ENCODE peak calls at places on chromosomes 7 and 10, in six cellular contexts. V, Q, X, R, S and A are unnamed samples.

GRCh38 chr7:120733835-120734234 is 124.1 kb downstream of the TSPAN12 start:
- DNase-seq in V (no peak), R (no peak), S (no peak), X (no peak), Q (no peak), A (no peak)

GRCh38 chr7:98837632-98837972 is 32.2 kb downstream of the TMEM130 start:
- DNase-seq in S (no peak), X (no peak), V (no peak), Q (no peak), R (no peak), A (no peak)

GRCh38 chr10:106978746-106979145 is 185.8 kb downstream of the SORCS1 start:
- DNase-seq in R (no peak), X (no peak), S (no peak), Q (no peak), V (no peak), A (no peak)

GRCh38 chr7:15305002-15305600 is 256.7 kb downstream of the AGMO start:
- DNase-seq in Q (no peak), R (peak), X (peak), S (peak), V (no peak), A (peak)

GRCh38 chr10:31187182-31187581 is 131.8 kb upstream of the ZEB1 start:
- DNase-seq in S (no peak), Q (no peak), V (no peak), R (no peak), X (no peak), A (no peak)

GRCh38 chr10:70714961-70715360 is 42.7 kb downstream of the ADAMTS14 start:
- DNase-seq in X (no peak), R (no peak), S (no peak), V (no peak), Q (no peak), A (no peak)

GRCh38 chr7:66957595-66958290 is 36.7 kb downstream of the TMEM248 start:
- DNase-seq in Q (no peak), X (no peak), S (no peak), R (no peak), V (no peak), A (no peak)

GRCh38 chr10:92972066-92972870 is 88.3 kb upstream of the CYP26C1 start:
- DNase-seq in R (no peak), S (peak), V (no peak), X (no peak), Q (no peak), A (no peak)

GRCh38 chr10:32093650-32094049 is 37.4 kb upstream of the KIF5B start:
- DNase-seq in X (no peak), R (no peak), S (no peak), Q (no peak), V (no peak), A (no peak)

GRCh38 chr10:12351447-12351846 is 2.1 kb downstream of the CAMK1D start:
- DNase-seq in R (no peak), S (no peak), Q (no peak), V (no peak), X (no peak), A (no peak)

GRCh38 chr10:119007211-119007574 is 22.3 kb upstream of the NANOS1 start:
- DNase-seq in X (no peak), R (no peak), S (no peak), V (no peak), Q (no peak), A (no peak)

GRCh38 chr10:30027057-30028005 is 32.1 kb downstream of the JCAD start:
- DNase-seq in X (no peak), V (no peak), R (no peak), S (no peak), Q (peak), A (peak)

GRCh38 chr7:123979876-123980275 is 53.0 kb downstream of the TMEM229A start:
- DNase-seq in Q (no peak), V (no peak), R (no peak), S (peak), X (no peak), A (no peak)

GRCh38 chr7:104679085-104679484 is 334.9 kb upstream of the KMT2E start:
- DNase-seq in V (no peak), X (no peak), Q (no peak), S (no peak), R (no peak), A (no peak)

GRCh38 chr7:97020601-97021442 is 3.8 kb downstream of the DLX5 start:
- DNase-seq in X (no peak), R (no peak), Q (no peak), S (no peak), V (no peak), A (no peak)

GRCh38 chr7:151745090-151745638 is 131.8 kb downstream of the PRKAG2 start:
- DNase-seq in S (peak), X (peak), V (no peak), Q (peak), R (no peak), A (peak)

GRCh38 chr10:110151871-110152270 is 55.5 kb upstream of the MXI1 start:
- DNase-seq in X (no peak), Q (no peak), R (no peak), S (no peak), V (no peak), A (no peak)

GRCh38 chr7:124856299-124856888 is 73.2 kb downstream of the POT1 start:
- DNase-seq in S (peak), X (peak), R (peak), Q (no peak), V (no peak), A (no peak)

GRCh38 chr7:67553378-67553777 is 556.7 kb downstream of the TYW1 start:
- DNase-seq in V (no peak), Q (no peak), R (no peak), S (no peak), X (no peak), A (no peak)

GRCh38 chr7:66503551-66504031 is 125.1 kb upstream of the KCTD7 start:
- DNase-seq in R (no peak), X (no peak), S (no peak), V (no peak), Q (no peak), A (no peak)

GRCh38 chr10:132096863-132097478 is 31.2 kb downstream of the JAKMIP3 start:
- DNase-seq in S (no peak), V (peak), Q (no peak), R (no peak), X (no peak), A (no peak)

GRCh38 chr7:36546331-36546730 is 156.7 kb downstream of the ANLN start:
- DNase-seq in X (no peak), S (no peak), Q (no peak), R (peak), V (no peak), A (no peak)

GRCh38 chr7:150949971-150950491 is 28.1 kb downstream of the KCNH2 start:
- DNase-seq in R (no peak), Q (peak), S (no peak), V (no peak), X (no peak), A (peak)

GRCh38 chr7:96026006-96026405 is 253.7 kb downstream of the DYNC1I1 start:
- DNase-seq in S (no peak), R (no peak), X (no peak), Q (no peak), V (no peak), A (no peak)

GRCh38 chr7:28002638-28003037 is 178.0 kb downstream of the JAZF1 start:
- DNase-seq in Q (no peak), X (peak), S (peak), V (no peak), R (no peak), A (no peak)

GRCh38 chr10:89416465-89416864 is 2.1 kb downstream of the IFIT5 start:
- DNase-seq in R (no peak), X (no peak), S (no peak), Q (no peak), V (no peak), A (no peak)

GRCh38 chr10:17617031-17617911 is at the start of gene HACD1:
- DNase-seq in V (peak), S (peak), Q (peak), R (peak), X (peak), A (peak)